ENCODE peak calls at places on chromosomes 7 and 10, in four cellular contexts. R is stomach, W is iPS DF 6.9, I is HL-60. Y is an unnamed sample. For H3K27me3, the result is how much of the 10 kb centered on the place peaks cover.

GRCh38 chr7:105639677-105640493 is 58.6 kb upstream of the EFCAB10 start:
- DNase-seq in R (no peak), W (no peak), I (no peak), Y (peak)

GRCh38 chr7:72275412-72276070 is 136.6 kb downstream of the CALN1 start:
- DNase-seq in R (no peak), W (no peak), I (no peak), Y (no peak)

GRCh38 chr10:97071491-97071890 is 114.3 kb downstream of the SLIT1 start:
- DNase-seq in R (no peak), W (no peak), I (no peak), Y (no peak)

GRCh38 chr10:78700413-78700812 is 368.4 kb upstream of the ZMIZ1 start:
- DNase-seq in R (peak), W (no peak), I (peak), Y (no peak)

GRCh38 chr10:52950578-52950977 is 178.0 kb upstream of the MBL2 start:
- DNase-seq in R (no peak), W (no peak), I (no peak), Y (no peak)

GRCh38 chr10:59266321-59266720 is 89.9 kb downstream of the PHYHIPL start:
- DNase-seq in R (no peak), W (no peak), I (no peak), Y (no peak)

GRCh38 chr7:30920584-30921539 is 9.2 kb downstream of the AQP1 start:
- DNase-seq in R (no peak), W (no peak), I (no peak), Y (peak)

GRCh38 chr7:75642810-75643486 is 95.8 kb downstream of the HIP1 start:
- DNase-seq in R (peak), W (peak), I (peak), Y (peak)

GRCh38 chr7:69622960-69623359 is 24.7 kb downstream of the AUTS2 start:
- DNase-seq in R (no peak), W (no peak), I (no peak), Y (no peak)

GRCh38 chr7:2507208-2507916 is 12.2 kb upstream of the LFNG start:
- DNase-seq in R (no peak), W (no peak), I (no peak), Y (no peak)

GRCh38 chr7:101626069-101626671 is 2.9 kb downstream of the MYL10 start:
- DNase-seq in R (no peak), W (no peak), I (no peak), Y (no peak)

GRCh38 chr10:11522821-11523245 is 88.6 kb downstream of the USP6NL start:
- DNase-seq in R (no peak), W (no peak), I (no peak), Y (no peak)

GRCh38 chr7:129875745-129876411 is 76.9 kb downstream of the UBE2H start:
- DNase-seq in R (no peak), W (no peak), I (no peak), Y (no peak)

GRCh38 chr10:94016727-94017714 is 23.3 kb downstream of the PLCE1 start:
- DNase-seq in R (no peak), W (no peak), I (no peak), Y (no peak)

GRCh38 chr10:16943301-16944080 is 126.3 kb upstream of the RSU1 start:
- DNase-seq in R (no peak), W (no peak), I (no peak), Y (no peak)

GRCh38 chr10:129417164-129417563 is 49.9 kb upstream of the MGMT start:
- DNase-seq in R (no peak), W (no peak), I (no peak), Y (no peak)

GRCh38 chr10:70886921-70887665 is 1.3 kb downstream of the PCBD1 start:
- DNase-seq in R (no peak), W (no peak), I (no peak), Y (no peak)

GRCh38 chr7:44944821-44945220 is 34.0 kb downstream of the MYO1G start:
- DNase-seq in R (no peak), W (no peak), I (no peak), Y (no peak)

GRCh38 chr10:114616103-114616502 is 42.0 kb downstream of the ABLIM1 start:
- DNase-seq in R (no peak), W (no peak), I (no peak), Y (no peak)

GRCh38 chr10:114618722-114619121 is 39.4 kb downstream of the ABLIM1 start:
- DNase-seq in R (no peak), W (no peak), I (no peak), Y (no peak)

GRCh38 chr10:114613237-114613979 is 44.7 kb downstream of the ABLIM1 start:
- DNase-seq in R (peak), W (no peak), I (no peak), Y (no peak)

GRCh38 chr10:114616516-114616915 is 41.6 kb downstream of the ABLIM1 start:
- DNase-seq in R (no peak), W (no peak), I (no peak), Y (no peak)

GRCh38 chr10:114615600-114616007 is 42.5 kb downstream of the ABLIM1 start:
- DNase-seq in R (no peak), W (no peak), I (no peak), Y (no peak)
- H3K27ac ChIP-seq in R (peak), W (no peak), I (no peak), Y (no peak)

DNA sequence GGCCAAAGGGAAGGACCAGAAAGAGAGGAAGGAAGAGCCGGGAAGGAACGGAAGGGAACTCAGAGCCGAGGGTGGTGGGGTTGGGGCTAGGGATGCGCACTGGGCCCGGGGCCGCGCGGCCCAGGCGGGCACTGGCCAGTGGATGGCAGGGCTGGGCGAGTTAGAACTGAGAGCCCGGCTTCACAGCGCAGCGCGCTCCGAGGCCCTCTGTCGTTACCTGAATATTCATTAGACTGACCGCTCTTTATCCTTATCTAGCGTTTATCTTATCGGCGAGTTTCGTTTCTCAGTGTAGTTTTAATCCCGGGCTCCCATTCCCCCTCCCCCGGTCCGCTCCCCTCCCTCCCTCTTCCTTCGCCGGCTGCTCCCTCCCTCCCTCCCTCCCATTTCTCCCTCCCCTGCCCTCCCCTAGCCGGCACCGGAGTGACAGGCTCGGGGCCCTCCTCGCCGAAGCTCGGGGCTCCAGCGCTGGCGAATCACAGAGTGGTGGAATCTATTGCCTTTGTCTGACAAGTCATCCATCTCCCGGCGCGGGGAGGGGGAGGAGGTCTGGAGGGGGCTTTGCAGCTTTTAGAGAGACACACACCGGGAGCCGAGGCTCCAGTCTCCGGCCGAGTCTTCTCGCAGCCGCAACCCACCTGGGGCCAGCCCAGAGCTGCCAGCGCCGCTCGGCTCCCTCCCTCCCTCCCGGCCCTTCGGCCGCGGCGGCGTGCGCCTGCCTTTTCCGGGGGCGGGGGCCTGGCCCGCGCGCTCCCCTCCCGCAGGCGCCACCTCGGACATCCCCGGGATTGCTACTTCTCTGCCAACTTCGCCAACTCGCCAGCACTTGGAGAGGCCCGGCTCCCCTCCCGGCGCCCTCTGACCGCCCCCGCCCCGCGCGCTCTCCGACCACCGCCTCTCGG is at the start of gene PAX2:
- DNase-seq in R (no peak), W (no peak), I (no peak), Y (no peak)
- H3K27me3 ChIP-seq in R (half or more), W (half or more), I (half or more), Y (half or more)

DNA sequence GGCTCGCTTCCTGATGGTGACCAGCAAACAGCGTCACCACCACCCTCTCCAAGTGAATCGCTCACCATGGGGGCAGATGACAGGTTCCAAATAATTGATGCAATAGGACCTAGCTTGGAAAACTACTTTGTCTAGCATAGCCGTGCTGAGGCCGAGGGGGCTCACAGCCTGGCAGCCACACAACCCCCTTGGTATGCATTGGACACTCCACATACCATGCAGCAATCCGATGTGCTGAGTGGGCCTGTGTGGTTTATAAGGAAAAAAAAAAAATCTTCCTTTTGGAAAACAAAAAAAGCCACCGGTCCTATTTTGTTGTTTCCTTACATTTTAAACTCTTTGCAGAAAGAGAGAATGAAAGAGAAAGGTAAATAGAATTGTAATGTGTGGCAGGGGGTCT is 15.1 kb downstream of the GATA3 start:
- DNase-seq in R (no peak), W (no peak), I (no peak), Y (no peak)
- H3K4me3 ChIP-seq in R (no peak), W (no peak), I (no peak), Y (no peak)

GRCh38 chr7:4015371-4015770 is 666.7 kb upstream of the FOXK1 start:
- DNase-seq in R (peak), W (no peak), I (no peak), Y (no peak)
- H3K27ac ChIP-seq in R (no peak), W (no peak), I (no peak), Y (no peak)

DNA sequence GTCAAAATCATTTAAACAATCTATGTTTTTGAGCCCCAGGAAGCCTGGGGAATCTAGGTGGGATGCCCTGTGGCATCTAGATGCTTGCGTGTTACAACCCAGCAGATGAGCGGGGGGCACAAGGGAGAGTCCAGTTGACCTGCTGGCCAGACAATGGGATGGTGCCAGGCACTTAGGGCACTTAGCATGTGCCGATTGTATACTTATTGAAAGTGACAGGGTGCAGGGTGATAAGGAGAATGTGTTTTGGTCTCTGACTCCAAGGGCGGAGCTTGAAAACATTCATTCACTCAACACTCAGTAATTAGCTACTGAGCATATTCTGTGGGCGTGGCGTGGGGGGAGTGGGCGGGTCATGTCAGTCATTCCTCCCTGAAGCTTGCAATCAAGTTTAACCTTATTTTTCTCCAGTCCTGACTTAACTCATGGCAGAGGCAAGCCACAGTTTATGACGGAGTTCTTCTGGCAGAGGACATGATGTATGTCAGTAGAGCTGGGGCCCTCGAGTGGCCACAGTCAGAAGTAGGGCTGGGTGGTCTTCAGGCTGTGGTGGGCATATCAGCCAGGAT is 115.1 kb downstream of the PRKCQ start:
- DNase-seq in R (no peak), W (no peak), I (no peak), Y (no peak)
- H3K27me3 ChIP-seq in R (under half), W (under half), I (under half), Y (under half)